ENCODE peak calls at places on chromosomes 12 and 14, in nine cellular contexts. One of them, this sample, is unnamed.

GRCh38 chr14:62661818-62662217 is 383.4 kb downstream of the KCNH5 start:
- DNase-seq in AG04450: no peak
- DNase-seq in RPMI7951: no peak
- DNase-seq in heart left ventricle: no peak
- DNase-seq in SK-N-SH: no peak
- DNase-seq in effector memory CD8-positive, alpha-beta T cell: no peak
- DNase-seq in stimulated activated CD4-positive, alpha-beta T cell treated with anti-CD3 and anti-CD28 coated beads, Interleukin-12 subunit alpha, Interleukin-12 subunit beta, amount 100 ng/mL, for 24 hours: no peak
- DNase-seq in bronchial epithelial cell: peak; percentile 80
- DNase-seq in fibroblast of lung: peak; percentile 32
- DNase-seq in this sample: no peak

GRCh38 chr12:114673169-114673833 is 10.7 kb downstream of the TBX3 start:
- DNase-seq in AG04450: peak; percentile 87
- DNase-seq in RPMI7951: peak; percentile 84
- DNase-seq in heart left ventricle: no peak
- DNase-seq in SK-N-SH: peak; percentile 78
- DNase-seq in effector memory CD8-positive, alpha-beta T cell: no peak
- DNase-seq in stimulated activated CD4-positive, alpha-beta T cell treated with anti-CD3 and anti-CD28 coated beads, Interleukin-12 subunit alpha, Interleukin-12 subunit beta, amount 100 ng/mL, for 24 hours: no peak
- DNase-seq in bronchial epithelial cell: no peak
- DNase-seq in fibroblast of lung: peak; percentile 83
- DNase-seq in this sample: no peak

GRCh38 chr12:26361964-26362363 is 166.6 kb downstream of the SSPN start:
- DNase-seq in AG04450: no peak
- DNase-seq in RPMI7951: no peak
- DNase-seq in heart left ventricle: no peak
- DNase-seq in SK-N-SH: no peak
- DNase-seq in effector memory CD8-positive, alpha-beta T cell: no peak
- DNase-seq in stimulated activated CD4-positive, alpha-beta T cell treated with anti-CD3 and anti-CD28 coated beads, Interleukin-12 subunit alpha, Interleukin-12 subunit beta, amount 100 ng/mL, for 24 hours: no peak
- DNase-seq in bronchial epithelial cell: no peak
- DNase-seq in fibroblast of lung: no peak
- DNase-seq in this sample: no peak

GRCh38 chr12:47038270-47038748 is 41.1 kb upstream of the PCED1B start:
- DNase-seq in AG04450: no peak
- DNase-seq in RPMI7951: peak; percentile 40
- DNase-seq in heart left ventricle: no peak
- DNase-seq in SK-N-SH: no peak
- DNase-seq in effector memory CD8-positive, alpha-beta T cell: no peak
- DNase-seq in stimulated activated CD4-positive, alpha-beta T cell treated with anti-CD3 and anti-CD28 coated beads, Interleukin-12 subunit alpha, Interleukin-12 subunit beta, amount 100 ng/mL, for 24 hours: no peak
- DNase-seq in bronchial epithelial cell: no peak
- DNase-seq in fibroblast of lung: peak; percentile 70
- DNase-seq in this sample: no peak

GRCh38 chr12:32302218-32302826 is 97.0 kb upstream of the FGD4 start:
- DNase-seq in AG04450: no peak
- DNase-seq in RPMI7951: peak; percentile 19
- DNase-seq in heart left ventricle: no peak
- DNase-seq in SK-N-SH: peak; percentile 55
- DNase-seq in effector memory CD8-positive, alpha-beta T cell: no peak
- DNase-seq in stimulated activated CD4-positive, alpha-beta T cell treated with anti-CD3 and anti-CD28 coated beads, Interleukin-12 subunit alpha, Interleukin-12 subunit beta, amount 100 ng/mL, for 24 hours: no peak
- DNase-seq in bronchial epithelial cell: peak; percentile 39
- DNase-seq in fibroblast of lung: no peak
- DNase-seq in this sample: peak; percentile 25

GRCh38 chr14:22545842-22546721 is 42.9 kb downstream of the DAD1 start:
- DNase-seq in AG04450: peak; percentile 67
- DNase-seq in RPMI7951: peak; percentile 92
- DNase-seq in heart left ventricle: no peak
- DNase-seq in SK-N-SH: no peak
- DNase-seq in effector memory CD8-positive, alpha-beta T cell: no peak
- DNase-seq in stimulated activated CD4-positive, alpha-beta T cell treated with anti-CD3 and anti-CD28 coated beads, Interleukin-12 subunit alpha, Interleukin-12 subunit beta, amount 100 ng/mL, for 24 hours: no peak
- DNase-seq in bronchial epithelial cell: peak; percentile 41
- DNase-seq in fibroblast of lung: peak; percentile 89
- DNase-seq in this sample: no peak

GRCh38 chr12:32334384-32334783 is 65.0 kb upstream of the FGD4 start:
- DNase-seq in AG04450: no peak
- DNase-seq in RPMI7951: no peak
- DNase-seq in heart left ventricle: no peak
- DNase-seq in SK-N-SH: no peak
- DNase-seq in effector memory CD8-positive, alpha-beta T cell: no peak
- DNase-seq in stimulated activated CD4-positive, alpha-beta T cell treated with anti-CD3 and anti-CD28 coated beads, Interleukin-12 subunit alpha, Interleukin-12 subunit beta, amount 100 ng/mL, for 24 hours: no peak
- DNase-seq in bronchial epithelial cell: no peak
- DNase-seq in fibroblast of lung: no peak
- DNase-seq in this sample: no peak

GRCh38 chr14:74478996-74479635 is 14.0 kb downstream of the NPC2 start:
- DNase-seq in AG04450: no peak
- DNase-seq in RPMI7951: no peak
- DNase-seq in heart left ventricle: no peak
- DNase-seq in SK-N-SH: peak; percentile 67
- DNase-seq in effector memory CD8-positive, alpha-beta T cell: no peak
- DNase-seq in stimulated activated CD4-positive, alpha-beta T cell treated with anti-CD3 and anti-CD28 coated beads, Interleukin-12 subunit alpha, Interleukin-12 subunit beta, amount 100 ng/mL, for 24 hours: no peak
- DNase-seq in bronchial epithelial cell: peak; percentile 22
- DNase-seq in fibroblast of lung: no peak
- DNase-seq in this sample: no peak

GRCh38 chr14:51319181-51319597 is 79.1 kb downstream of the TMX1 start:
- DNase-seq in AG04450: no peak
- DNase-seq in RPMI7951: peak; percentile 70
- DNase-seq in heart left ventricle: no peak
- DNase-seq in SK-N-SH: no peak
- DNase-seq in effector memory CD8-positive, alpha-beta T cell: no peak
- DNase-seq in stimulated activated CD4-positive, alpha-beta T cell treated with anti-CD3 and anti-CD28 coated beads, Interleukin-12 subunit alpha, Interleukin-12 subunit beta, amount 100 ng/mL, for 24 hours: no peak
- DNase-seq in bronchial epithelial cell: peak; percentile 29
- DNase-seq in fibroblast of lung: peak; percentile 54
- DNase-seq in this sample: no peak

GRCh38 chr12:124928095-124928911 is 13.9 kb upstream of the UBC start:
- DNase-seq in AG04450: peak; percentile 95
- DNase-seq in RPMI7951: no peak
- DNase-seq in heart left ventricle: peak; percentile 84
- DNase-seq in SK-N-SH: no peak
- DNase-seq in effector memory CD8-positive, alpha-beta T cell: no peak
- DNase-seq in stimulated activated CD4-positive, alpha-beta T cell treated with anti-CD3 and anti-CD28 coated beads, Interleukin-12 subunit alpha, Interleukin-12 subunit beta, amount 100 ng/mL, for 24 hours: peak; percentile 32
- DNase-seq in bronchial epithelial cell: peak; percentile 100
- DNase-seq in fibroblast of lung: peak; percentile 97
- DNase-seq in this sample: no peak

GRCh38 chr14:95046711-95047681 is 110.3 kb downstream of the DICER1 start:
- DNase-seq in AG04450: no peak
- DNase-seq in RPMI7951: no peak
- DNase-seq in heart left ventricle: no peak
- DNase-seq in SK-N-SH: no peak
- DNase-seq in effector memory CD8-positive, alpha-beta T cell: no peak
- DNase-seq in stimulated activated CD4-positive, alpha-beta T cell treated with anti-CD3 and anti-CD28 coated beads, Interleukin-12 subunit alpha, Interleukin-12 subunit beta, amount 100 ng/mL, for 24 hours: no peak
- DNase-seq in bronchial epithelial cell: no peak
- DNase-seq in fibroblast of lung: no peak
- DNase-seq in this sample: no peak

GRCh38 chr12:56645201-56645716 is 525 bp downstream of the ATP5F1B start:
- DNase-seq in AG04450: no peak
- DNase-seq in RPMI7951: no peak
- DNase-seq in heart left ventricle: no peak
- DNase-seq in SK-N-SH: peak; percentile 29
- DNase-seq in effector memory CD8-positive, alpha-beta T cell: no peak
- DNase-seq in stimulated activated CD4-positive, alpha-beta T cell treated with anti-CD3 and anti-CD28 coated beads, Interleukin-12 subunit alpha, Interleukin-12 subunit beta, amount 100 ng/mL, for 24 hours: no peak
- DNase-seq in bronchial epithelial cell: no peak
- DNase-seq in fibroblast of lung: no peak
- DNase-seq in this sample: no peak

GRCh38 chr14:87992349-87992719 is 648 bp downstream of the GALC start:
- DNase-seq in AG04450: no peak
- DNase-seq in RPMI7951: no peak
- DNase-seq in heart left ventricle: no peak
- DNase-seq in SK-N-SH: no peak
- DNase-seq in effector memory CD8-positive, alpha-beta T cell: no peak
- DNase-seq in stimulated activated CD4-positive, alpha-beta T cell treated with anti-CD3 and anti-CD28 coated beads, Interleukin-12 subunit alpha, Interleukin-12 subunit beta, amount 100 ng/mL, for 24 hours: peak; percentile 1
- DNase-seq in bronchial epithelial cell: peak; percentile 19
- DNase-seq in fibroblast of lung: peak; percentile 33
- DNase-seq in this sample: no peak

GRCh38 chr14:69319911-69320310 is 60.0 kb downstream of the GALNT16 start:
- DNase-seq in AG04450: no peak
- DNase-seq in RPMI7951: no peak
- DNase-seq in heart left ventricle: no peak
- DNase-seq in SK-N-SH: no peak
- DNase-seq in effector memory CD8-positive, alpha-beta T cell: no peak
- DNase-seq in stimulated activated CD4-positive, alpha-beta T cell treated with anti-CD3 and anti-CD28 coated beads, Interleukin-12 subunit alpha, Interleukin-12 subunit beta, amount 100 ng/mL, for 24 hours: no peak
- DNase-seq in bronchial epithelial cell: no peak
- DNase-seq in fibroblast of lung: no peak
- DNase-seq in this sample: no peak